ENCODE peak calls at places on chromosome 19, in nine cellular contexts. One of them, this sample, is unnamed.
A peak's percentile ranks its signal among the peaks of the same experiment; 100 is the strongest.

GRCh38 chr19:45492137-45492626 is 4.7 kb downstream of the RTN2 start:
- DNase-seq in lung: no peak
- DNase-seq in cardiac muscle cell: no peak
- DNase-seq in stimulated activated CD4-positive, alpha-beta T cell treated with anti-CD3 and anti-CD28 coated beads, Interleukin-4, amount 100 ng/mL, for 48 hours: no peak
- DNase-seq in AG08396: no peak
- DNase-seq in dermis microvascular lymphatic vessel endothelial cell: no peak
- DNase-seq in activated CD4-positive, alpha-beta T cell treated with anti-CD3 and anti-CD28 coated beads for 24 hours: no peak
- DNase-seq in C1 segment of cervical spinal cord: no peak
- DNase-seq in endothelial cell: no peak
- DNase-seq in this sample: no peak

GRCh38 chr19:55688422-55689218 is 13.6 kb downstream of the EPN1 start:
- DNase-seq in lung: no peak
- DNase-seq in cardiac muscle cell: no peak
- DNase-seq in stimulated activated CD4-positive, alpha-beta T cell treated with anti-CD3 and anti-CD28 coated beads, Interleukin-4, amount 100 ng/mL, for 48 hours: no peak
- DNase-seq in AG08396: no peak
- DNase-seq in dermis microvascular lymphatic vessel endothelial cell: no peak
- DNase-seq in activated CD4-positive, alpha-beta T cell treated with anti-CD3 and anti-CD28 coated beads for 24 hours: no peak
- DNase-seq in C1 segment of cervical spinal cord: no peak
- DNase-seq in endothelial cell: no peak
- DNase-seq in this sample: no peak

GRCh38 chr19:29620931-29621351 is 14.9 kb downstream of the POP4 start:
- DNase-seq in lung: no peak
- DNase-seq in cardiac muscle cell: no peak
- DNase-seq in stimulated activated CD4-positive, alpha-beta T cell treated with anti-CD3 and anti-CD28 coated beads, Interleukin-4, amount 100 ng/mL, for 48 hours: peak; percentile 32
- DNase-seq in AG08396: no peak
- DNase-seq in dermis microvascular lymphatic vessel endothelial cell: no peak
- DNase-seq in activated CD4-positive, alpha-beta T cell treated with anti-CD3 and anti-CD28 coated beads for 24 hours: peak; percentile 20
- DNase-seq in C1 segment of cervical spinal cord: no peak
- DNase-seq in endothelial cell: no peak
- DNase-seq in this sample: no peak

GRCh38 chr19:55467236-55468053 is 2.9 kb upstream of the C19orf85 start:
- DNase-seq in lung: peak; percentile 63
- DNase-seq in cardiac muscle cell: peak; percentile 91
- DNase-seq in stimulated activated CD4-positive, alpha-beta T cell treated with anti-CD3 and anti-CD28 coated beads, Interleukin-4, amount 100 ng/mL, for 48 hours: peak; percentile 75
- DNase-seq in AG08396: peak; percentile 89
- DNase-seq in dermis microvascular lymphatic vessel endothelial cell: peak; percentile 48
- DNase-seq in activated CD4-positive, alpha-beta T cell treated with anti-CD3 and anti-CD28 coated beads for 24 hours: peak; percentile 54
- DNase-seq in C1 segment of cervical spinal cord: peak; percentile 26
- DNase-seq in endothelial cell: peak; percentile 78
- DNase-seq in this sample: peak; percentile 41

GRCh38 chr19:55453861-55454260 is 7.6 kb downstream of the ISOC2 start:
- DNase-seq in lung: no peak
- DNase-seq in cardiac muscle cell: no peak
- DNase-seq in stimulated activated CD4-positive, alpha-beta T cell treated with anti-CD3 and anti-CD28 coated beads, Interleukin-4, amount 100 ng/mL, for 48 hours: no peak
- DNase-seq in AG08396: no peak
- DNase-seq in dermis microvascular lymphatic vessel endothelial cell: no peak
- DNase-seq in activated CD4-positive, alpha-beta T cell treated with anti-CD3 and anti-CD28 coated beads for 24 hours: no peak
- DNase-seq in C1 segment of cervical spinal cord: no peak
- DNase-seq in endothelial cell: no peak
- DNase-seq in this sample: no peak

GRCh38 chr19:36141039-36141914 is 1.4 kb downstream of the CAPNS1 start:
- DNase-seq in lung: peak; percentile 92
- DNase-seq in cardiac muscle cell: peak; percentile 85
- DNase-seq in stimulated activated CD4-positive, alpha-beta T cell treated with anti-CD3 and anti-CD28 coated beads, Interleukin-4, amount 100 ng/mL, for 48 hours: peak; percentile 95
- DNase-seq in AG08396: peak; percentile 93
- DNase-seq in dermis microvascular lymphatic vessel endothelial cell: peak; percentile 88
- DNase-seq in activated CD4-positive, alpha-beta T cell treated with anti-CD3 and anti-CD28 coated beads for 24 hours: peak; percentile 87
- DNase-seq in C1 segment of cervical spinal cord: peak; percentile 42
- DNase-seq in endothelial cell: peak; percentile 85
- DNase-seq in this sample: peak; percentile 89

GRCh38 chr19:56141416-56141992 is 417 bp downstream of the ZNF444 start:
- DNase-seq in lung: no peak
- DNase-seq in cardiac muscle cell: no peak
- DNase-seq in stimulated activated CD4-positive, alpha-beta T cell treated with anti-CD3 and anti-CD28 coated beads, Interleukin-4, amount 100 ng/mL, for 48 hours: no peak
- DNase-seq in AG08396: peak; percentile 51
- DNase-seq in dermis microvascular lymphatic vessel endothelial cell: peak; percentile 16
- DNase-seq in activated CD4-positive, alpha-beta T cell treated with anti-CD3 and anti-CD28 coated beads for 24 hours: no peak
- DNase-seq in C1 segment of cervical spinal cord: no peak
- DNase-seq in endothelial cell: peak; percentile 19
- DNase-seq in this sample: no peak

GRCh38 chr19:13623686-13624405 is 117.6 kb upstream of the CACNA1A start:
- DNase-seq in lung: no peak
- DNase-seq in cardiac muscle cell: no peak
- DNase-seq in stimulated activated CD4-positive, alpha-beta T cell treated with anti-CD3 and anti-CD28 coated beads, Interleukin-4, amount 100 ng/mL, for 48 hours: no peak
- DNase-seq in AG08396: no peak
- DNase-seq in dermis microvascular lymphatic vessel endothelial cell: no peak
- DNase-seq in activated CD4-positive, alpha-beta T cell treated with anti-CD3 and anti-CD28 coated beads for 24 hours: no peak
- DNase-seq in C1 segment of cervical spinal cord: no peak
- DNase-seq in endothelial cell: no peak
- DNase-seq in this sample: no peak

GRCh38 chr19:4966591-4966990 is 2.3 kb upstream of the KDM4B start:
- DNase-seq in lung: no peak
- DNase-seq in cardiac muscle cell: no peak
- DNase-seq in stimulated activated CD4-positive, alpha-beta T cell treated with anti-CD3 and anti-CD28 coated beads, Interleukin-4, amount 100 ng/mL, for 48 hours: no peak
- DNase-seq in AG08396: no peak
- DNase-seq in dermis microvascular lymphatic vessel endothelial cell: no peak
- DNase-seq in activated CD4-positive, alpha-beta T cell treated with anti-CD3 and anti-CD28 coated beads for 24 hours: no peak
- DNase-seq in C1 segment of cervical spinal cord: no peak
- DNase-seq in endothelial cell: no peak
- DNase-seq in this sample: no peak

GRCh38 chr19:1252818-1253513 is 4.6 kb downstream of the MIDN start:
- DNase-seq in lung: peak; percentile 93
- DNase-seq in cardiac muscle cell: peak; percentile 99
- DNase-seq in stimulated activated CD4-positive, alpha-beta T cell treated with anti-CD3 and anti-CD28 coated beads, Interleukin-4, amount 100 ng/mL, for 48 hours: no peak
- DNase-seq in AG08396: peak; percentile 87
- DNase-seq in dermis microvascular lymphatic vessel endothelial cell: peak; percentile 91
- DNase-seq in activated CD4-positive, alpha-beta T cell treated with anti-CD3 and anti-CD28 coated beads for 24 hours: no peak
- DNase-seq in C1 segment of cervical spinal cord: peak; percentile 94
- DNase-seq in endothelial cell: no peak
- DNase-seq in this sample: peak; percentile 99

GRCh38 chr19:45553464-45553863 is 31.1 kb downstream of the OPA3 start:
- DNase-seq in lung: no peak
- DNase-seq in cardiac muscle cell: no peak
- DNase-seq in stimulated activated CD4-positive, alpha-beta T cell treated with anti-CD3 and anti-CD28 coated beads, Interleukin-4, amount 100 ng/mL, for 48 hours: no peak
- DNase-seq in AG08396: no peak
- DNase-seq in dermis microvascular lymphatic vessel endothelial cell: no peak
- DNase-seq in activated CD4-positive, alpha-beta T cell treated with anti-CD3 and anti-CD28 coated beads for 24 hours: no peak
- DNase-seq in C1 segment of cervical spinal cord: no peak
- DNase-seq in endothelial cell: peak; percentile 22
- DNase-seq in this sample: no peak

GRCh38 chr19:18304496-18305312 is 18.2 kb downstream of the LSM4 start:
- DNase-seq in lung: peak; percentile 78
- DNase-seq in cardiac muscle cell: peak; percentile 89
- DNase-seq in stimulated activated CD4-positive, alpha-beta T cell treated with anti-CD3 and anti-CD28 coated beads, Interleukin-4, amount 100 ng/mL, for 48 hours: peak; percentile 73
- DNase-seq in AG08396: peak; percentile 90
- DNase-seq in dermis microvascular lymphatic vessel endothelial cell: peak; percentile 87
- DNase-seq in activated CD4-positive, alpha-beta T cell treated with anti-CD3 and anti-CD28 coated beads for 24 hours: peak; percentile 74
- DNase-seq in C1 segment of cervical spinal cord: peak; percentile 70
- DNase-seq in endothelial cell: peak; percentile 42
- DNase-seq in this sample: peak; percentile 67

GRCh38 chr19:2087621-2088100 is 8.5 kb downstream of the MOB3A start:
- DNase-seq in lung: no peak
- DNase-seq in cardiac muscle cell: no peak
- DNase-seq in stimulated activated CD4-positive, alpha-beta T cell treated with anti-CD3 and anti-CD28 coated beads, Interleukin-4, amount 100 ng/mL, for 48 hours: no peak
- DNase-seq in AG08396: no peak
- DNase-seq in dermis microvascular lymphatic vessel endothelial cell: no peak
- DNase-seq in activated CD4-positive, alpha-beta T cell treated with anti-CD3 and anti-CD28 coated beads for 24 hours: no peak
- DNase-seq in C1 segment of cervical spinal cord: no peak
- DNase-seq in endothelial cell: no peak
- DNase-seq in this sample: peak; percentile 85

This sample was measured in HL-60.